ENCODE peak calls at places on chromosomes 3 and 15, in four cellular contexts. N, E, M and H are unnamed samples.

GRCh38 chr3:9347887-9348286 is 15.0 kb upstream of the THUMPD3 start:
- DNase-seq in N (peak; percentile 27), E (peak; percentile 46), M (no peak), H (no peak)

GRCh38 chr3:150240891-150241290 is 167.2 kb upstream of the TSC22D2 start:
- DNase-seq in N (no peak), E (no peak), M (no peak), H (no peak)

GRCh38 chr15:66387176-66388056 is 704 bp downstream of the MAP2K1 start:
- DNase-seq in N (peak; percentile 77), E (peak; percentile 48), M (peak; percentile 25), H (peak; percentile 87)

GRCh38 chr3:181493423-181493822 is 218.3 kb upstream of the SOX2 start:
- DNase-seq in N (no peak), E (peak; percentile 13), M (no peak), H (no peak)

GRCh38 chr3:86967062-86967461 is 23.9 kb downstream of the VGLL3 start:
- DNase-seq in N (no peak), E (no peak), M (peak; percentile 60), H (no peak)

GRCh38 chr3:119700269-119700919 is 2.4 kb upstream of the CFAP91 start:
- DNase-seq in N (no peak), E (peak; percentile 45), M (no peak), H (no peak)

GRCh38 chr3:172137287-172138030 is 98.1 kb downstream of the FNDC3B start:
- DNase-seq in N (no peak), E (peak; percentile 58), M (no peak), H (no peak)

GRCh38 chr15:69616558-69616957 is 163.9 kb downstream of the RPLP1 start:
- DNase-seq in N (no peak), E (no peak), M (no peak), H (no peak)

GRCh38 chr3:132840201-132840700 is 118.0 kb upstream of the NPHP3 start:
- DNase-seq in N (no peak), E (no peak), M (no peak), H (no peak)

GRCh38 chr3:55675478-55675877 is 188.4 kb upstream of the WNT5A start:
- DNase-seq in N (no peak), E (no peak), M (no peak), H (no peak)

GRCh38 chr15:53869806-53870073 is 108.5 kb upstream of the UNC13C start:
- DNase-seq in N (no peak), E (no peak), M (no peak), H (no peak)

GRCh38 chr3:194761384-194761783 is 75.7 kb downstream of the FAM43A start:
- DNase-seq in N (no peak), E (peak; percentile 32), M (peak; percentile 79), H (peak; percentile 42)

GRCh38 chr3:122929576-122930365 is 97.8 kb downstream of the SEMA5B start:
- DNase-seq in N (no peak), E (no peak), M (no peak), H (peak; percentile 44)